ENCODE peak calls at places on chromosomes 5 and 9, in ten cellular contexts. One of them, this sample, is unnamed.

GRCh38 chr9:135746565-135746964 is 44.6 kb downstream of the KCNT1 start:
- DNase-seq in mucosa of descending colon: no peak
- DNase-seq in aorta: no peak
- DNase-seq in astrocyte of the cerebellum: no peak
- DNase-seq in right atrium auricular region: no peak
- DNase-seq in retinal pigment epithelial cell: no peak
- DNase-seq in small intestine: no peak
- DNase-seq in HCT116: no peak
- DNase-seq in neuronal stem cell: no peak
- DNase-seq in endothelial cell of umbilical vein: no peak
- DNase-seq in this sample: no peak

GRCh38 chr9:137188086-137188489 is 272 bp downstream of the ANAPC2 start:
- DNase-seq in mucosa of descending colon: no peak
- DNase-seq in aorta: no peak
- DNase-seq in astrocyte of the cerebellum: no peak
- DNase-seq in right atrium auricular region: no peak
- DNase-seq in retinal pigment epithelial cell: no peak
- DNase-seq in small intestine: no peak
- DNase-seq in HCT116: no peak
- DNase-seq in neuronal stem cell: no peak
- DNase-seq in endothelial cell of umbilical vein: no peak
- DNase-seq in this sample: no peak

GRCh38 chr9:561430-561829 is 280.1 kb upstream of the DMRT1 start:
- DNase-seq in mucosa of descending colon: no peak
- DNase-seq in aorta: no peak
- DNase-seq in astrocyte of the cerebellum: peak
- DNase-seq in right atrium auricular region: no peak
- DNase-seq in retinal pigment epithelial cell: no peak
- DNase-seq in small intestine: no peak
- DNase-seq in HCT116: no peak
- DNase-seq in neuronal stem cell: no peak
- DNase-seq in endothelial cell of umbilical vein: no peak
- DNase-seq in this sample: no peak

GRCh38 chr9:14030350-14030823 is 283.6 kb downstream of the NFIB start:
- DNase-seq in mucosa of descending colon: peak
- DNase-seq in aorta: no peak
- DNase-seq in astrocyte of the cerebellum: peak
- DNase-seq in right atrium auricular region: no peak
- DNase-seq in retinal pigment epithelial cell: peak
- DNase-seq in small intestine: no peak
- DNase-seq in HCT116: no peak
- DNase-seq in neuronal stem cell: no peak
- DNase-seq in endothelial cell of umbilical vein: peak
- DNase-seq in this sample: peak

GRCh38 chr5:154740483-154740882 is 14.7 kb upstream of the LARP1 start:
- DNase-seq in mucosa of descending colon: no peak
- DNase-seq in aorta: peak
- DNase-seq in astrocyte of the cerebellum: no peak
- DNase-seq in right atrium auricular region: peak
- DNase-seq in retinal pigment epithelial cell: no peak
- DNase-seq in small intestine: no peak
- DNase-seq in HCT116: no peak
- DNase-seq in neuronal stem cell: no peak
- DNase-seq in endothelial cell of umbilical vein: no peak
- DNase-seq in this sample: no peak

GRCh38 chr9:126793686-126794417 is 11.0 kb upstream of the ZBTB43 start:
- DNase-seq in mucosa of descending colon: no peak
- DNase-seq in aorta: no peak
- DNase-seq in astrocyte of the cerebellum: no peak
- DNase-seq in right atrium auricular region: no peak
- DNase-seq in retinal pigment epithelial cell: no peak
- DNase-seq in small intestine: no peak
- DNase-seq in HCT116: no peak
- DNase-seq in neuronal stem cell: no peak
- DNase-seq in endothelial cell of umbilical vein: no peak
- DNase-seq in this sample: no peak

GRCh38 chr5:15807861-15808260 is 307.9 kb downstream of the FBXL7 start:
- DNase-seq in mucosa of descending colon: no peak
- DNase-seq in aorta: peak
- DNase-seq in astrocyte of the cerebellum: peak
- DNase-seq in right atrium auricular region: no peak
- DNase-seq in retinal pigment epithelial cell: no peak
- DNase-seq in small intestine: no peak
- DNase-seq in HCT116: no peak
- DNase-seq in neuronal stem cell: no peak
- DNase-seq in endothelial cell of umbilical vein: peak
- DNase-seq in this sample: no peak

GRCh38 chr9:107760469-107761242 is 271.1 kb upstream of the KLF4 start:
- DNase-seq in mucosa of descending colon: no peak
- DNase-seq in aorta: peak
- DNase-seq in astrocyte of the cerebellum: no peak
- DNase-seq in right atrium auricular region: peak
- DNase-seq in retinal pigment epithelial cell: no peak
- DNase-seq in small intestine: peak
- DNase-seq in HCT116: no peak
- DNase-seq in neuronal stem cell: no peak
- DNase-seq in endothelial cell of umbilical vein: no peak
- DNase-seq in this sample: no peak

GRCh38 chr5:92042237-92042636 is 659.1 kb upstream of the ARRDC3 start:
- DNase-seq in mucosa of descending colon: no peak
- DNase-seq in aorta: no peak
- DNase-seq in astrocyte of the cerebellum: no peak
- DNase-seq in right atrium auricular region: no peak
- DNase-seq in retinal pigment epithelial cell: no peak
- DNase-seq in small intestine: no peak
- DNase-seq in HCT116: no peak
- DNase-seq in neuronal stem cell: no peak
- DNase-seq in endothelial cell of umbilical vein: no peak
- DNase-seq in this sample: no peak

GRCh38 chr9:98787766-98788335 is 8.5 kb downstream of the ANKS6 start:
- DNase-seq in mucosa of descending colon: no peak
- DNase-seq in aorta: no peak
- DNase-seq in astrocyte of the cerebellum: no peak
- DNase-seq in right atrium auricular region: peak
- DNase-seq in retinal pigment epithelial cell: no peak
- DNase-seq in small intestine: no peak
- DNase-seq in HCT116: no peak
- DNase-seq in neuronal stem cell: no peak
- DNase-seq in endothelial cell of umbilical vein: no peak
- DNase-seq in this sample: no peak

GRCh38 chr9:113309204-113309813 is 6.1 kb upstream of the RNF183 start:
- DNase-seq in mucosa of descending colon: peak
- DNase-seq in aorta: no peak
- DNase-seq in astrocyte of the cerebellum: peak
- DNase-seq in right atrium auricular region: no peak
- DNase-seq in retinal pigment epithelial cell: peak
- DNase-seq in small intestine: peak
- DNase-seq in HCT116: peak
- DNase-seq in neuronal stem cell: no peak
- DNase-seq in endothelial cell of umbilical vein: peak
- DNase-seq in this sample: no peak

GRCh38 chr5:32720295-32720694 is 9.2 kb downstream of the NPR3 start:
- DNase-seq in mucosa of descending colon: no peak
- DNase-seq in aorta: no peak
- DNase-seq in astrocyte of the cerebellum: no peak
- DNase-seq in right atrium auricular region: no peak
- DNase-seq in retinal pigment epithelial cell: no peak
- DNase-seq in small intestine: no peak
- DNase-seq in HCT116: no peak
- DNase-seq in neuronal stem cell: no peak
- DNase-seq in endothelial cell of umbilical vein: no peak
- DNase-seq in this sample: no peak

GRCh38 chr9:1208185-1208584 is 158.0 kb downstream of the DMRT2 start:
- DNase-seq in mucosa of descending colon: no peak
- DNase-seq in aorta: no peak
- DNase-seq in astrocyte of the cerebellum: no peak
- DNase-seq in right atrium auricular region: no peak
- DNase-seq in retinal pigment epithelial cell: no peak
- DNase-seq in small intestine: no peak
- DNase-seq in HCT116: no peak
- DNase-seq in neuronal stem cell: no peak
- DNase-seq in endothelial cell of umbilical vein: no peak
- DNase-seq in this sample: no peak

GRCh38 chr5:171391996-171392577 is 4.4 kb downstream of the NPM1 start:
- DNase-seq in mucosa of descending colon: no peak
- DNase-seq in aorta: no peak
- DNase-seq in astrocyte of the cerebellum: no peak
- DNase-seq in right atrium auricular region: no peak
- DNase-seq in retinal pigment epithelial cell: no peak
- DNase-seq in small intestine: no peak
- DNase-seq in HCT116: no peak
- DNase-seq in neuronal stem cell: no peak
- DNase-seq in endothelial cell of umbilical vein: no peak
- DNase-seq in this sample: no peak
- H3K4me3 ChIP-seq in mucosa of descending colon: no peak
- H3K4me3 ChIP-seq in aorta: no peak
- H3K4me3 ChIP-seq in astrocyte of the cerebellum: no peak
- H3K4me3 ChIP-seq in right atrium auricular region: no peak
- H3K4me3 ChIP-seq in retinal pigment epithelial cell: no peak
- H3K4me3 ChIP-seq in small intestine: no peak
- H3K4me3 ChIP-seq in HCT116: no peak
- H3K4me3 ChIP-seq in neuronal stem cell: no peak
- H3K4me3 ChIP-seq in endothelial cell of umbilical vein: no peak
- H3K4me3 ChIP-seq in this sample: peak

GRCh38 chr9:6080154-6080716 is 64.8 kb upstream of the RANBP6 start:
- DNase-seq in mucosa of descending colon: peak
- DNase-seq in aorta: peak
- DNase-seq in astrocyte of the cerebellum: peak
- DNase-seq in right atrium auricular region: peak
- DNase-seq in retinal pigment epithelial cell: peak
- DNase-seq in small intestine: peak
- DNase-seq in HCT116: peak
- DNase-seq in neuronal stem cell: peak
- DNase-seq in endothelial cell of umbilical vein: peak
- DNase-seq in this sample: peak
- H3K4me3 ChIP-seq in mucosa of descending colon: no peak
- H3K4me3 ChIP-seq in aorta: no peak
- H3K4me3 ChIP-seq in astrocyte of the cerebellum: peak
- H3K4me3 ChIP-seq in right atrium auricular region: peak
- H3K4me3 ChIP-seq in retinal pigment epithelial cell: peak
- H3K4me3 ChIP-seq in small intestine: peak
- H3K4me3 ChIP-seq in HCT116: peak
- H3K4me3 ChIP-seq in neuronal stem cell: peak
- H3K4me3 ChIP-seq in endothelial cell of umbilical vein: peak
- H3K4me3 ChIP-seq in this sample: peak

DNA sequence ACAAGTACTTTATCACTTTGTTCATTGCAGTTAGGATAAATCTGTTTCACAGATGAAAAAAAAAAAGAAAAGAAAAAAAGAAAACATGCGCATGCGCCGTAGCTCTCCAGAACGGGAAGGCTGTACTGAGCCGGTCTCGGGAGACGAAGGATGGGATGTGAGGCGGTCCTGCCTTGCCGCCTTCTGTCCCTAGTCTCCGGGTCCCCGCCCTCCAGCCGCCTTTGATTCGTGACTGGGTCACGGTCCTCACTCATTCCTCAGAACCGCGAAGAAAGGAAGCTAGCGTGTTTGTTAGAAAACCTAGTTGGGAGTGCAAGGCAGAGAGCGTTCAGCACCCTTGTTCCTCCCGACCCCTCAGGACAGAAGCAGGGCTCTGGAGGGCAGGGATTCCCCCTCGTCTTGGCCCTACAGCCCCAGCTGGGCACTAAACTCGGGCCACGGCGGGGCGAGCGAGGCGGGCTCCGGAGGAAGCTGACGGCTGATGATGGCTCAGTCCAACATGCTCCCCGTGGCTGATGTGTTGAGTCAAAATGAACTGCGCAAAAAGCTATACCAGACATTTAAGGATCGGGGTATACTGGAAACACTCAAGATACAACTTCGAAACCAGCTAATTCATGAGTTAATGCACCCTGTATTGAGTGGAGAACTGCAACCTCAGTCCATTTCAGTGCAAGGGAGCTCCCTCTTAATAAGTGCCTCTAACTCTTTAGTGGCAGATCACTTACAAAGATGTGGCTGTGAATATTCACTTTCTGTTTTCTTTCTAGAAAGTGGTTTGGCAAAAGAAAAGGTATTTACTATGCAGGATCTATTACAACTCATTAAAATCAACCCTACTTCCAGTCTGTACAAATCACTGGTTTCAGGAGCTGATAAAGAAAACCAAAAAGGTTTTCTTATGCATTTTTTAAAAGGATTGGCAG is 40.0 kb downstream of the CPLANE1 start:
- DNase-seq in mucosa of descending colon: no peak
- DNase-seq in aorta: peak
- DNase-seq in astrocyte of the cerebellum: no peak
- DNase-seq in right atrium auricular region: no peak
- DNase-seq in retinal pigment epithelial cell: no peak
- DNase-seq in small intestine: no peak
- DNase-seq in HCT116: no peak
- DNase-seq in neuronal stem cell: no peak
- DNase-seq in endothelial cell of umbilical vein: peak
- DNase-seq in this sample: peak
- H3K4me3 ChIP-seq in mucosa of descending colon: no peak
- H3K4me3 ChIP-seq in aorta: no peak
- H3K4me3 ChIP-seq in astrocyte of the cerebellum: peak
- H3K4me3 ChIP-seq in right atrium auricular region: no peak
- H3K4me3 ChIP-seq in retinal pigment epithelial cell: peak
- H3K4me3 ChIP-seq in small intestine: no peak
- H3K4me3 ChIP-seq in HCT116: no peak
- H3K4me3 ChIP-seq in neuronal stem cell: no peak
- H3K4me3 ChIP-seq in endothelial cell of umbilical vein: peak
- H3K4me3 ChIP-seq in this sample: peak

DNA sequence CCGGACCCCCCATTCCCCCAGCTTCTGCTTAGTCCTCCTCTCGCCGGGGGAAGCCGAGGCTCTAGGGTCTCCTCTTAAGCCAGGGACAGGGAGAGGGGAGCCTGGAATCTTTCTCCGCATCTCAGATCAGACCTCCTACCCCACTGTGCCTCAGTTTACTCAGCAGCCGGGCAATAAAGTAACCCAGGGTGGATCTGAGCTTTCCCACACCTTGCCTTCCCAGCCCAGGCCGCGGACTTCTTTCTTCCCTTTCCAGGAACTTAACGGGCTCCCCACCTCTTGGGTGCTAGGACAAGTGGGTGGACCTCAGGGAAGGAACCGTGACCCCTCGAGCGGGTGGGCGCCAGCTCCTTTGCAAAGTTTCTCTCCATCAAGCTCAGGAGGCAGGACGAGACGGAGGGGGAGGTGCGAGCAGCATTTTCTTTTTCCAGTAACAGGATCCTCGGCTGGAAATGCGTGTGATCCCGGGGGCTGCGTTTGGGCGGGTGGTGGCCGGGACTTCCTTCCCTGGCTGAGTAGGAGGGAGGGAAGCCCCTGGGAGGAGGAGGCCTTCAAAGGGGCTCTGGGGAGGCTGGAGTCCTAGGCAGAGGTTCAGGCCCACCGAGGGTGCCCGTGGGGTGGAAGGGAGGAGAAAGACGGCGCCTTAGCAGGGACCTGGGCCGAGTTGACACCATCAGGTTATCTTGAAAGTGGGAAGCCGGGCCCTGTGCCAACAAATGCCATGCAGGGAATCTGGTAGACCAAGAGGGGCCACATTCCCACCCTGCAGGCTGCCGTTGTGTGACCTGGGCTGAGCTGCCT is 803 bp downstream of the DAB2IP start:
- DNase-seq in mucosa of descending colon: peak
- DNase-seq in aorta: no peak
- DNase-seq in astrocyte of the cerebellum: no peak
- DNase-seq in right atrium auricular region: no peak
- DNase-seq in retinal pigment epithelial cell: no peak
- DNase-seq in small intestine: peak
- DNase-seq in HCT116: no peak
- DNase-seq in neuronal stem cell: no peak
- DNase-seq in endothelial cell of umbilical vein: peak
- DNase-seq in this sample: no peak
- H3K4me3 ChIP-seq in mucosa of descending colon: peak
- H3K4me3 ChIP-seq in aorta: peak
- H3K4me3 ChIP-seq in astrocyte of the cerebellum: peak
- H3K4me3 ChIP-seq in right atrium auricular region: peak
- H3K4me3 ChIP-seq in retinal pigment epithelial cell: peak
- H3K4me3 ChIP-seq in small intestine: peak
- H3K4me3 ChIP-seq in HCT116: peak
- H3K4me3 ChIP-seq in neuronal stem cell: peak
- H3K4me3 ChIP-seq in endothelial cell of umbilical vein: peak
- H3K4me3 ChIP-seq in this sample: peak

GRCh38 chr9:2732492-2732891 is 15.2 kb downstream of the KCNV2 start:
- DNase-seq in mucosa of descending colon: no peak
- DNase-seq in aorta: no peak
- DNase-seq in astrocyte of the cerebellum: no peak
- DNase-seq in right atrium auricular region: no peak
- DNase-seq in retinal pigment epithelial cell: no peak
- DNase-seq in small intestine: no peak
- DNase-seq in HCT116: no peak
- DNase-seq in neuronal stem cell: no peak
- DNase-seq in endothelial cell of umbilical vein: no peak
- DNase-seq in this sample: no peak
- H3K4me3 ChIP-seq in mucosa of descending colon: no peak
- H3K4me3 ChIP-seq in aorta: no peak
- H3K4me3 ChIP-seq in astrocyte of the cerebellum: no peak
- H3K4me3 ChIP-seq in right atrium auricular region: no peak
- H3K4me3 ChIP-seq in retinal pigment epithelial cell: no peak
- H3K4me3 ChIP-seq in small intestine: no peak
- H3K4me3 ChIP-seq in HCT116: no peak
- H3K4me3 ChIP-seq in neuronal stem cell: no peak
- H3K4me3 ChIP-seq in endothelial cell of umbilical vein: no peak
- H3K4me3 ChIP-seq in this sample: no peak